ENCODE peak calls at places on chromosomes 3 and 15, in seven cellular contexts. One of them, this sample, is unnamed.

GRCh38 chr3:129383292-129383860 is 45.1 kb downstream of the EFCAB12 start:
- DNase-seq in hepatocyte: peak; percentile 78
- DNase-seq in fibroblast of lung: peak; percentile 60
- DNase-seq in sigmoid colon: no peak
- DNase-seq in ACHN: peak; percentile 69
- DNase-seq in activated CD4-positive, alpha-beta T cell treated with anti-CD3 and anti-CD28 coated beads for 48 hours: peak; percentile 58
- DNase-seq in coronary artery: no peak
- DNase-seq in this sample: no peak

GRCh38 chr3:43540625-43541024 is 81.2 kb downstream of the ANO10 start:
- DNase-seq in hepatocyte: no peak
- DNase-seq in fibroblast of lung: peak; percentile 7
- DNase-seq in sigmoid colon: no peak
- DNase-seq in ACHN: no peak
- DNase-seq in activated CD4-positive, alpha-beta T cell treated with anti-CD3 and anti-CD28 coated beads for 48 hours: no peak
- DNase-seq in coronary artery: no peak
- DNase-seq in this sample: no peak

GRCh38 chr3:111246967-111247760 is 175.5 kb downstream of the NECTIN3 start:
- DNase-seq in hepatocyte: no peak
- DNase-seq in fibroblast of lung: peak; percentile 86
- DNase-seq in sigmoid colon: no peak
- DNase-seq in ACHN: peak; percentile 72
- DNase-seq in activated CD4-positive, alpha-beta T cell treated with anti-CD3 and anti-CD28 coated beads for 48 hours: no peak
- DNase-seq in coronary artery: no peak
- DNase-seq in this sample: no peak

GRCh38 chr15:98330692-98331435 is 317.5 kb upstream of the IGF1R start:
- DNase-seq in hepatocyte: no peak
- DNase-seq in fibroblast of lung: no peak
- DNase-seq in sigmoid colon: no peak
- DNase-seq in ACHN: no peak
- DNase-seq in activated CD4-positive, alpha-beta T cell treated with anti-CD3 and anti-CD28 coated beads for 48 hours: no peak
- DNase-seq in coronary artery: no peak
- DNase-seq in this sample: no peak

GRCh38 chr3:55899887-55900286 is 412.8 kb upstream of the WNT5A start:
- DNase-seq in hepatocyte: peak; percentile 21
- DNase-seq in fibroblast of lung: no peak
- DNase-seq in sigmoid colon: no peak
- DNase-seq in ACHN: no peak
- DNase-seq in activated CD4-positive, alpha-beta T cell treated with anti-CD3 and anti-CD28 coated beads for 48 hours: no peak
- DNase-seq in coronary artery: no peak
- DNase-seq in this sample: no peak

GRCh38 chr15:74988007-74988800 is 7.2 kb upstream of the SCAMP5 start:
- DNase-seq in hepatocyte: peak; percentile 78
- DNase-seq in fibroblast of lung: peak; percentile 13
- DNase-seq in sigmoid colon: no peak
- DNase-seq in ACHN: peak; percentile 66
- DNase-seq in activated CD4-positive, alpha-beta T cell treated with anti-CD3 and anti-CD28 coated beads for 48 hours: peak; percentile 63
- DNase-seq in coronary artery: no peak
- DNase-seq in this sample: peak; percentile 59

GRCh38 chr3:12716605-12717121 is 42.4 kb downstream of the TMEM40 start:
- DNase-seq in hepatocyte: no peak
- DNase-seq in fibroblast of lung: peak; percentile 67
- DNase-seq in sigmoid colon: no peak
- DNase-seq in ACHN: no peak
- DNase-seq in activated CD4-positive, alpha-beta T cell treated with anti-CD3 and anti-CD28 coated beads for 48 hours: no peak
- DNase-seq in coronary artery: no peak
- DNase-seq in this sample: no peak

GRCh38 chr3:12476238-12476897 is 7.9 kb upstream of the TSEN2 start:
- DNase-seq in hepatocyte: no peak
- DNase-seq in fibroblast of lung: peak; percentile 64
- DNase-seq in sigmoid colon: peak; percentile 35
- DNase-seq in ACHN: no peak
- DNase-seq in activated CD4-positive, alpha-beta T cell treated with anti-CD3 and anti-CD28 coated beads for 48 hours: no peak
- DNase-seq in coronary artery: no peak
- DNase-seq in this sample: no peak

GRCh38 chr15:35545316-35545824 is 595 bp downstream of the DPH6 start:
- DNase-seq in hepatocyte: peak; percentile 57
- DNase-seq in fibroblast of lung: peak; percentile 72
- DNase-seq in sigmoid colon: peak; percentile 68
- DNase-seq in ACHN: peak; percentile 62
- DNase-seq in activated CD4-positive, alpha-beta T cell treated with anti-CD3 and anti-CD28 coated beads for 48 hours: peak; percentile 25
- DNase-seq in coronary artery: peak; percentile 74
- DNase-seq in this sample: no peak

GRCh38 chr15:29936353-29937049 is 114.2 kb upstream of the TJP1 start:
- DNase-seq in hepatocyte: no peak
- DNase-seq in fibroblast of lung: peak; percentile 46
- DNase-seq in sigmoid colon: no peak
- DNase-seq in ACHN: no peak
- DNase-seq in activated CD4-positive, alpha-beta T cell treated with anti-CD3 and anti-CD28 coated beads for 48 hours: no peak
- DNase-seq in coronary artery: no peak
- DNase-seq in this sample: no peak

GRCh38 chr3:45986303-45986982 is 9.2 kb downstream of the FYCO1 start:
- DNase-seq in hepatocyte: peak; percentile 69
- DNase-seq in fibroblast of lung: peak; percentile 90
- DNase-seq in sigmoid colon: peak; percentile 85
- DNase-seq in ACHN: peak; percentile 26
- DNase-seq in activated CD4-positive, alpha-beta T cell treated with anti-CD3 and anti-CD28 coated beads for 48 hours: no peak
- DNase-seq in coronary artery: peak; percentile 87
- DNase-seq in this sample: no peak

GRCh38 chr15:45320581-45320980 is 57.8 kb downstream of the GATM start:
- DNase-seq in hepatocyte: no peak
- DNase-seq in fibroblast of lung: no peak
- DNase-seq in sigmoid colon: no peak
- DNase-seq in ACHN: no peak
- DNase-seq in activated CD4-positive, alpha-beta T cell treated with anti-CD3 and anti-CD28 coated beads for 48 hours: no peak
- DNase-seq in coronary artery: no peak
- DNase-seq in this sample: no peak

GRCh38 chr3:105473521-105474223 is 107.0 kb downstream of the ALCAM start:
- DNase-seq in hepatocyte: peak; percentile 8
- DNase-seq in fibroblast of lung: peak; percentile 99
- DNase-seq in sigmoid colon: no peak
- DNase-seq in ACHN: peak; percentile 22
- DNase-seq in activated CD4-positive, alpha-beta T cell treated with anti-CD3 and anti-CD28 coated beads for 48 hours: no peak
- DNase-seq in coronary artery: no peak
- DNase-seq in this sample: no peak

GRCh38 chr3:186825294-186825821 is 17.2 kb upstream of the ADIPOQ start:
- DNase-seq in hepatocyte: peak; percentile 62
- DNase-seq in fibroblast of lung: peak; percentile 81
- DNase-seq in sigmoid colon: no peak
- DNase-seq in ACHN: no peak
- DNase-seq in activated CD4-positive, alpha-beta T cell treated with anti-CD3 and anti-CD28 coated beads for 48 hours: peak; percentile 78
- DNase-seq in coronary artery: no peak
- DNase-seq in this sample: peak; percentile 86

GRCh38 chr3:63809607-63810006 is 9.5 kb upstream of the C3orf49 start:
- DNase-seq in hepatocyte: no peak
- DNase-seq in fibroblast of lung: peak; percentile 59
- DNase-seq in sigmoid colon: no peak
- DNase-seq in ACHN: no peak
- DNase-seq in activated CD4-positive, alpha-beta T cell treated with anti-CD3 and anti-CD28 coated beads for 48 hours: no peak
- DNase-seq in coronary artery: no peak
- DNase-seq in this sample: no peak

GRCh38 chr3:37922721-37923575 is 61.3 kb downstream of the CTDSPL start:
- DNase-seq in hepatocyte: no peak
- DNase-seq in fibroblast of lung: peak; percentile 62
- DNase-seq in sigmoid colon: no peak
- DNase-seq in ACHN: no peak
- DNase-seq in activated CD4-positive, alpha-beta T cell treated with anti-CD3 and anti-CD28 coated beads for 48 hours: no peak
- DNase-seq in coronary artery: peak; percentile 80
- DNase-seq in this sample: no peak

GRCh38 chr15:42691308-42691707 is 45.6 kb downstream of the CDAN1 start:
- DNase-seq in hepatocyte: no peak
- DNase-seq in fibroblast of lung: no peak
- DNase-seq in sigmoid colon: no peak
- DNase-seq in ACHN: no peak
- DNase-seq in activated CD4-positive, alpha-beta T cell treated with anti-CD3 and anti-CD28 coated beads for 48 hours: peak; percentile 18
- DNase-seq in coronary artery: no peak
- DNase-seq in this sample: no peak

GRCh38 chr15:101813803-101814534 is 2.0 kb downstream of the OR4F15 start:
- DNase-seq in hepatocyte: no peak
- DNase-seq in fibroblast of lung: peak; percentile 54
- DNase-seq in sigmoid colon: no peak
- DNase-seq in ACHN: peak; percentile 93
- DNase-seq in activated CD4-positive, alpha-beta T cell treated with anti-CD3 and anti-CD28 coated beads for 48 hours: no peak
- DNase-seq in coronary artery: no peak
- DNase-seq in this sample: no peak

GRCh38 chr3:138511990-138512389 is 77.6 kb downstream of the ESYT3 start:
- DNase-seq in hepatocyte: no peak
- DNase-seq in fibroblast of lung: no peak
- DNase-seq in sigmoid colon: no peak
- DNase-seq in ACHN: no peak
- DNase-seq in activated CD4-positive, alpha-beta T cell treated with anti-CD3 and anti-CD28 coated beads for 48 hours: no peak
- DNase-seq in coronary artery: no peak
- DNase-seq in this sample: no peak